ENCODE peak calls at places on chromosomes 13 and 19, in four cellular contexts. X, S, L and C are unnamed samples.

GRCh38 chr13:86572115-86572514 is 772.9 kb upstream of the SLITRK6 start:
- DNase-seq in X (no peak), S (no peak), L (no peak), C (no peak)

GRCh38 chr19:21117041-21117907 is 24.6 kb upstream of the ZNF431 start:
- DNase-seq in X (no peak), S (no peak), L (no peak), C (no peak)

GRCh38 chr19:907183-907853 is 5.7 kb downstream of the R3HDM4 start:
- DNase-seq in X (peak), S (no peak), L (no peak), C (no peak)

GRCh38 chr19:1068111-1069001 is 1.4 kb downstream of the ARHGAP45 start:
- DNase-seq in X (peak), S (no peak), L (no peak), C (no peak)

GRCh38 chr13:114100446-114101320 is 31.7 kb downstream of the RASA3 start:
- DNase-seq in X (no peak), S (no peak), L (no peak), C (no peak)

GRCh38 chr13:99220199-99220931 is 19.7 kb downstream of the UBAC2 start:
- DNase-seq in X (no peak), S (no peak), L (no peak), C (no peak)

GRCh38 chr13:94557836-94558235 is 38.1 kb downstream of the TGDS start:
- DNase-seq in X (no peak), S (no peak), L (no peak), C (no peak)

GRCh38 chr19:33486936-33487793 is 34.4 kb downstream of the PEPD start:
- DNase-seq in X (no peak), S (no peak), L (no peak), C (no peak)

GRCh38 chr19:27858981-27859581 is 1353.9 kb downstream of the UQCRFS1 start:
- DNase-seq in X (no peak), S (no peak), L (no peak), C (no peak)

GRCh38 chr13:20566917-20567755 is at the start of gene IFT88:
- DNase-seq in X (peak), S (peak), L (peak), C (peak)

GRCh38 chr13:42333613-42334328 is 61.8 kb downstream of the AKAP11 start:
- DNase-seq in X (no peak), S (no peak), L (no peak), C (no peak)

GRCh38 chr19:4077800-4078683 is 11.3 kb upstream of the ZBTB7A start:
- DNase-seq in X (peak), S (no peak), L (no peak), C (no peak)

GRCh38 chr19:29372461-29372860 is 153.3 kb upstream of the VSTM2B start:
- DNase-seq in X (no peak), S (no peak), L (no peak), C (no peak)

GRCh38 chr13:24006520-24007248 is 109.4 kb upstream of the C1QTNF9B start:
- DNase-seq in X (no peak), S (no peak), L (no peak), C (no peak)

GRCh38 chr19:15696654-15697194 is 23.8 kb downstream of the CYP4F12 start:
- DNase-seq in X (no peak), S (no peak), L (no peak), C (no peak)

GRCh38 chr13:45195421-45195820 is 5.4 kb downstream of the KCTD4 start:
- DNase-seq in X (no peak), S (no peak), L (no peak), C (no peak)

GRCh38 chr19:38989066-38989605 is 13.6 kb upstream of the FBXO17 start:
- DNase-seq in X (no peak), S (no peak), L (no peak), C (peak)

GRCh38 chr19:9971341-9971897 is 35.1 kb upstream of the OLFM2 start:
- DNase-seq in X (no peak), S (no peak), L (no peak), C (no peak)